ENCODE peak calls at places on chromosomes 5 and 9, in five cellular contexts. One of them, this sample, is unnamed.

GRCh38 chr5:119630752-119631440 is 1.5 kb downstream of the FAM170A start:
- DNase-seq in right atrium auricular region: no peak
- DNase-seq in BE2C: no peak
- DNase-seq in astrocyte of the cerebellum: no peak
- DNase-seq in transverse colon: no peak
- DNase-seq in this sample: no peak

GRCh38 chr9:77848897-77849296 is 182.7 kb downstream of the GNAQ start:
- DNase-seq in right atrium auricular region: peak
- DNase-seq in BE2C: no peak
- DNase-seq in astrocyte of the cerebellum: peak
- DNase-seq in transverse colon: peak
- DNase-seq in this sample: no peak

GRCh38 chr9:18463991-18464390 is 10.0 kb upstream of the ADAMTSL1 start:
- DNase-seq in right atrium auricular region: no peak
- DNase-seq in BE2C: no peak
- DNase-seq in astrocyte of the cerebellum: no peak
- DNase-seq in transverse colon: no peak
- DNase-seq in this sample: no peak

GRCh38 chr5:96597441-96598020 is 64.6 kb upstream of the CAST start:
- DNase-seq in right atrium auricular region: no peak
- DNase-seq in BE2C: no peak
- DNase-seq in astrocyte of the cerebellum: no peak
- DNase-seq in transverse colon: no peak
- DNase-seq in this sample: no peak

GRCh38 chr9:134039386-134040175 is 14.3 kb downstream of the BRD3OS start:
- DNase-seq in right atrium auricular region: no peak
- DNase-seq in BE2C: no peak
- DNase-seq in astrocyte of the cerebellum: no peak
- DNase-seq in transverse colon: no peak
- DNase-seq in this sample: no peak

GRCh38 chr9:121326130-121326838 is 43.8 kb downstream of the STOM start:
- DNase-seq in right atrium auricular region: peak
- DNase-seq in BE2C: peak
- DNase-seq in astrocyte of the cerebellum: peak
- DNase-seq in transverse colon: peak
- DNase-seq in this sample: no peak

GRCh38 chr5:57416246-57416996 is 66.2 kb downstream of the ACTBL2 start:
- DNase-seq in right atrium auricular region: no peak
- DNase-seq in BE2C: peak
- DNase-seq in astrocyte of the cerebellum: no peak
- DNase-seq in transverse colon: no peak
- DNase-seq in this sample: no peak

GRCh38 chr9:7432989-7433388 is 366.6 kb downstream of the DMAC1 start:
- DNase-seq in right atrium auricular region: no peak
- DNase-seq in BE2C: no peak
- DNase-seq in astrocyte of the cerebellum: no peak
- DNase-seq in transverse colon: no peak
- DNase-seq in this sample: no peak

GRCh38 chr9:79020266-79020665 is 551.5 kb upstream of the TLE4 start:
- DNase-seq in right atrium auricular region: no peak
- DNase-seq in BE2C: peak
- DNase-seq in astrocyte of the cerebellum: no peak
- DNase-seq in transverse colon: no peak
- DNase-seq in this sample: no peak

GRCh38 chr9:134657666-134658377 is 16.2 kb downstream of the COL5A1 start:
- DNase-seq in right atrium auricular region: no peak
- DNase-seq in BE2C: peak
- DNase-seq in astrocyte of the cerebellum: no peak
- DNase-seq in transverse colon: no peak
- DNase-seq in this sample: no peak

GRCh38 chr9:70421272-70422180 is 7.1 kb upstream of the KLF9 start:
- DNase-seq in right atrium auricular region: no peak
- DNase-seq in BE2C: no peak
- DNase-seq in astrocyte of the cerebellum: no peak
- DNase-seq in transverse colon: no peak
- DNase-seq in this sample: no peak

GRCh38 chr5:149345892-149346222 is 558 bp downstream of the GRPEL2 start:
- DNase-seq in right atrium auricular region: no peak
- DNase-seq in BE2C: no peak
- DNase-seq in astrocyte of the cerebellum: no peak
- DNase-seq in transverse colon: no peak
- DNase-seq in this sample: no peak

GRCh38 chr9:14272924-14273528 is 40.9 kb downstream of the NFIB start:
- DNase-seq in right atrium auricular region: no peak
- DNase-seq in BE2C: no peak
- DNase-seq in astrocyte of the cerebellum: no peak
- DNase-seq in transverse colon: no peak
- DNase-seq in this sample: no peak

GRCh38 chr5:15446552-15446951 is 53.4 kb upstream of the FBXL7 start:
- DNase-seq in right atrium auricular region: no peak
- DNase-seq in BE2C: no peak
- DNase-seq in astrocyte of the cerebellum: no peak
- DNase-seq in transverse colon: no peak
- DNase-seq in this sample: no peak

GRCh38 chr5:116573279-116573616 is 1.4 kb downstream of the SEMA6A start:
- DNase-seq in right atrium auricular region: no peak
- DNase-seq in BE2C: peak
- DNase-seq in astrocyte of the cerebellum: no peak
- DNase-seq in transverse colon: peak
- DNase-seq in this sample: no peak

GRCh38 chr9:5886114-5886939 is 4.4 kb upstream of the MLANA start:
- DNase-seq in right atrium auricular region: peak
- DNase-seq in BE2C: peak
- DNase-seq in astrocyte of the cerebellum: peak
- DNase-seq in transverse colon: peak
- DNase-seq in this sample: no peak

GRCh38 chr9:110712955-110713354 is 44.4 kb downstream of the MUSK start:
- DNase-seq in right atrium auricular region: no peak
- DNase-seq in BE2C: no peak
- DNase-seq in astrocyte of the cerebellum: no peak
- DNase-seq in transverse colon: no peak
- DNase-seq in this sample: no peak

GRCh38 chr5:127040779-127041520 is 10.6 kb upstream of the MARCHF3 start:
- DNase-seq in right atrium auricular region: no peak
- DNase-seq in BE2C: no peak
- DNase-seq in astrocyte of the cerebellum: no peak
- DNase-seq in transverse colon: peak
- DNase-seq in this sample: no peak

GRCh38 chr5:42840842-42841574 is 29.3 kb upstream of the SELENOP start:
- DNase-seq in right atrium auricular region: no peak
- DNase-seq in BE2C: no peak
- DNase-seq in astrocyte of the cerebellum: no peak
- DNase-seq in transverse colon: no peak
- DNase-seq in this sample: no peak

GRCh38 chr5:58458851-58459275 is 1.0 kb downstream of the PLK2 start:
- DNase-seq in right atrium auricular region: no peak
- DNase-seq in BE2C: no peak
- DNase-seq in astrocyte of the cerebellum: no peak
- DNase-seq in transverse colon: no peak
- DNase-seq in this sample: no peak

GRCh38 chr5:19630875-19631274 is 357.1 kb downstream of the CDH18 start:
- DNase-seq in right atrium auricular region: no peak
- DNase-seq in BE2C: no peak
- DNase-seq in astrocyte of the cerebellum: no peak
- DNase-seq in transverse colon: no peak
- DNase-seq in this sample: no peak

GRCh38 chr5:144187699-144188294 is 17.1 kb downstream of the KCTD16 start:
- DNase-seq in right atrium auricular region: no peak
- DNase-seq in BE2C: peak
- DNase-seq in astrocyte of the cerebellum: peak
- DNase-seq in transverse colon: peak
- DNase-seq in this sample: no peak
- H3K4me3 ChIP-seq in right atrium auricular region: no peak
- H3K4me3 ChIP-seq in BE2C: no peak
- H3K4me3 ChIP-seq in astrocyte of the cerebellum: no peak
- H3K4me3 ChIP-seq in transverse colon: no peak
- H3K4me3 ChIP-seq in this sample: no peak

GRCh38 chr5:74030821-74031220 is 404.8 kb downstream of the ARHGEF28 start:
- DNase-seq in right atrium auricular region: no peak
- DNase-seq in BE2C: no peak
- DNase-seq in astrocyte of the cerebellum: no peak
- DNase-seq in transverse colon: no peak
- DNase-seq in this sample: no peak

GRCh38 chr5:74031536-74031935 is 405.5 kb downstream of the ARHGEF28 start:
- DNase-seq in right atrium auricular region: no peak
- DNase-seq in BE2C: no peak
- DNase-seq in astrocyte of the cerebellum: no peak
- DNase-seq in transverse colon: no peak
- DNase-seq in this sample: no peak

GRCh38 chr5:74028406-74028805 is 402.4 kb downstream of the ARHGEF28 start:
- DNase-seq in right atrium auricular region: no peak
- DNase-seq in BE2C: no peak
- DNase-seq in astrocyte of the cerebellum: peak
- DNase-seq in transverse colon: no peak
- DNase-seq in this sample: no peak

GRCh38 chr5:74028976-74029375 is 403.0 kb downstream of the ARHGEF28 start:
- DNase-seq in right atrium auricular region: no peak
- DNase-seq in BE2C: no peak
- DNase-seq in astrocyte of the cerebellum: no peak
- DNase-seq in transverse colon: no peak
- DNase-seq in this sample: no peak

DNA sequence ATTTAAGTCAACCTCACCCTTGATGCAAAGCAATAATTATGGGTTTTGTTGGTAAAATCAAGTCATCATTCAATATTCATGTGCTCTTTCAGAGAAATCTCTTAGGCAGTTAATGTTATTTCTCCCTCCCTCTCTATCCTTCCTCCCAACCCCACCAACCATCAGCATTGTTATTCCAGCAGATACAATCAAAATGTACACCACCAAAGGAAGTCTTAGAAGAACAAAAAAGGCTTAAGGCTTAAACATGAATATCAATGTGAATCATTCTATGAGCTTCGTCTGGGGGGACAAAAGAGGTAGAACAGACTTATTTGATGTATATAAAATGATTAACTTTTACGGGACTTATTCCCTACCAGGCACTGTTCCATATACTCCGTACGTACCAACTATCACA is 404.4 kb downstream of the ARHGEF28 start:
- DNase-seq in right atrium auricular region: no peak
- DNase-seq in BE2C: no peak
- DNase-seq in astrocyte of the cerebellum: no peak
- DNase-seq in transverse colon: no peak
- DNase-seq in this sample: no peak
- TF ChIP-seq CTCF in right atrium auricular region: no peak
- TF ChIP-seq CTCF in BE2C: no peak
- TF ChIP-seq CTCF in astrocyte of the cerebellum: no peak
- TF ChIP-seq CTCF in transverse colon: no peak
- TF ChIP-seq CTCF in this sample: no peak

GRCh38 chr5:157269763-157270272 is 3.9 kb downstream of the CYFIP2 start:
- DNase-seq in right atrium auricular region: no peak
- DNase-seq in BE2C: no peak
- DNase-seq in astrocyte of the cerebellum: no peak
- DNase-seq in transverse colon: no peak
- DNase-seq in this sample: no peak

GRCh38 chr5:157269165-157269671 is 3.3 kb downstream of the CYFIP2 start:
- DNase-seq in right atrium auricular region: no peak
- DNase-seq in BE2C: no peak
- DNase-seq in astrocyte of the cerebellum: no peak
- DNase-seq in transverse colon: no peak
- DNase-seq in this sample: no peak

GRCh38 chr5:157267025-157267424 is 1.1 kb downstream of the CYFIP2 start:
- DNase-seq in right atrium auricular region: no peak
- DNase-seq in BE2C: no peak
- DNase-seq in astrocyte of the cerebellum: no peak
- DNase-seq in transverse colon: no peak
- DNase-seq in this sample: no peak

GRCh38 chr5:157266286-157267007 is 524 bp downstream of the CYFIP2 start:
- DNase-seq in right atrium auricular region: no peak
- DNase-seq in BE2C: peak
- DNase-seq in astrocyte of the cerebellum: no peak
- DNase-seq in transverse colon: peak
- DNase-seq in this sample: no peak

GRCh38 chr5:157267766-157268480 is 2.0 kb downstream of the CYFIP2 start:
- DNase-seq in right atrium auricular region: no peak
- DNase-seq in BE2C: no peak
- DNase-seq in astrocyte of the cerebellum: no peak
- DNase-seq in transverse colon: no peak
- DNase-seq in this sample: no peak
- H3K4me3 ChIP-seq in right atrium auricular region: no peak
- H3K4me3 ChIP-seq in BE2C: no peak
- H3K4me3 ChIP-seq in astrocyte of the cerebellum: no peak
- H3K4me3 ChIP-seq in transverse colon: no peak
- H3K4me3 ChIP-seq in this sample: no peak

GRCh38 chr5:177370488-177371119 is 12.9 kb downstream of the RGS14 start:
- DNase-seq in right atrium auricular region: peak
- DNase-seq in BE2C: peak
- DNase-seq in astrocyte of the cerebellum: peak
- DNase-seq in transverse colon: peak
- DNase-seq in this sample: peak
- TF ChIP-seq CTCF in right atrium auricular region: peak
- TF ChIP-seq CTCF in BE2C: peak
- TF ChIP-seq CTCF in astrocyte of the cerebellum: peak
- TF ChIP-seq CTCF in transverse colon: peak
- TF ChIP-seq CTCF in this sample: peak

DNA sequence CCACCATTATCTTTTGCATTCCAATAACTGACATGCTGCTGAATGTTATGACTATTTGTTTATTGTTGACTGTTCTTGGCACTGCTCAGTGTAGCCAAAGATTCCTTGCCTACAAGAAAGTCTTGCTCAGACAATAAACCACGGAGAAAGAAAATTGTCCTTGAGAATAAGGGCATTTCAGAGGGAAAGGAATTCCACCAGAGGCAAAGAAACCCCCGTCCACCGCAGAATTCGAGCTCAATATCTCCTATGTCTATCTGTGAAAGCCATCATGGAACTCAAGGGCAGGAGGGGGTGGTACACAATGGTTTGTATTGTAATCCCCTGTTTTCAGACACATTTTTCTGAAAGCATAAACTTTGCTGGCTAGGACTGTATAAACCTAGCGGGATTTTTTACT is 70.3 kb upstream of the ADAMTS16 start:
- DNase-seq in right atrium auricular region: no peak
- DNase-seq in BE2C: no peak
- DNase-seq in astrocyte of the cerebellum: no peak
- DNase-seq in transverse colon: no peak
- DNase-seq in this sample: no peak
- H3K4me3 ChIP-seq in right atrium auricular region: no peak
- H3K4me3 ChIP-seq in BE2C: no peak
- H3K4me3 ChIP-seq in astrocyte of the cerebellum: no peak
- H3K4me3 ChIP-seq in transverse colon: no peak
- H3K4me3 ChIP-seq in this sample: no peak

GRCh38 chr9:114155967-114156294 is 594 bp downstream of the COL27A1 start:
- DNase-seq in right atrium auricular region: no peak
- DNase-seq in BE2C: no peak
- DNase-seq in astrocyte of the cerebellum: no peak
- DNase-seq in transverse colon: no peak
- DNase-seq in this sample: no peak

GRCh38 chr9:114154597-114155102 is 687 bp upstream of the COL27A1 start:
- DNase-seq in right atrium auricular region: no peak
- DNase-seq in BE2C: no peak
- DNase-seq in astrocyte of the cerebellum: no peak
- DNase-seq in transverse colon: no peak
- DNase-seq in this sample: no peak

GRCh38 chr9:114156658-114157421 is 1.5 kb downstream of the COL27A1 start:
- DNase-seq in right atrium auricular region: peak
- DNase-seq in BE2C: peak
- DNase-seq in astrocyte of the cerebellum: peak
- DNase-seq in transverse colon: peak
- DNase-seq in this sample: no peak

GRCh38 chr9:114156311-114156657 is 947 bp downstream of the COL27A1 start:
- DNase-seq in right atrium auricular region: peak
- DNase-seq in BE2C: no peak
- DNase-seq in astrocyte of the cerebellum: no peak
- DNase-seq in transverse colon: no peak
- DNase-seq in this sample: no peak

GRCh38 chr9:114155263-114155966 is at the start of gene COL27A1:
- DNase-seq in right atrium auricular region: peak
- DNase-seq in BE2C: peak
- DNase-seq in astrocyte of the cerebellum: peak
- DNase-seq in transverse colon: peak
- DNase-seq in this sample: no peak
- TF ChIP-seq CTCF in right atrium auricular region: peak
- TF ChIP-seq CTCF in BE2C: peak
- TF ChIP-seq CTCF in astrocyte of the cerebellum: peak
- TF ChIP-seq CTCF in transverse colon: peak
- TF ChIP-seq CTCF in this sample: peak